ENCODE peak calls at places on chromosomes 2 and 18, in eight cellular contexts. W is lung microvascular endothelial cell, T is left ventricle myocardium inferior, I is GM12865, J is prostate gland, K is ELR, Z is left colon, N is endothelial cell. O is an unnamed sample.

GRCh38 chr18:61998957-61999356 is 106.2 kb upstream of the RNF152 start:
- DNase-seq in Z (no peak), W (peak), K (peak), J (no peak), I (no peak), T (no peak), N (no peak), O (peak)

GRCh38 chr2:119106301-119106897 is 52.2 kb downstream of the C1QL2 start:
- DNase-seq in Z (no peak), I (peak), J (no peak), K (peak), T (no peak), N (peak), W (peak), O (peak)

GRCh38 chr2:35548171-35548570 is 807.4 kb upstream of the CRIM1 start:
- DNase-seq in I (no peak), K (peak), W (no peak), N (no peak), Z (no peak), T (no peak), J (no peak), O (peak)

GRCh38 chr2:144456680-144457079 is 63.2 kb downstream of the ZEB2 start:
- DNase-seq in K (peak), J (no peak), T (no peak), Z (no peak), N (no peak), I (peak), W (peak), O (peak)

GRCh38 chr18:23300211-23300887 is 152.7 kb upstream of the RIOK3 start:
- DNase-seq in T (no peak), N (no peak), W (no peak), Z (no peak), J (no peak), I (no peak), K (no peak), O (no peak)

GRCh38 chr18:54261894-54262293 is 7.4 kb upstream of the POLI start:
- DNase-seq in T (no peak), J (no peak), K (no peak), Z (no peak), I (peak), N (no peak), W (no peak), O (no peak)

GRCh38 chr2:46858697-46859080 is 56.9 kb downstream of the MCFD2 start:
- DNase-seq in K (peak), T (no peak), W (no peak), Z (no peak), I (no peak), J (no peak), N (no peak), O (peak)

GRCh38 chr2:200742426-200742825 is 69.3 kb upstream of the BZW1 start:
- DNase-seq in N (no peak), K (no peak), Z (no peak), I (no peak), W (peak), T (peak), J (no peak), O (no peak)

GRCh38 chr18:49655266-49656097 is 93.6 kb downstream of the LIPG start:
- DNase-seq in T (no peak), J (no peak), K (no peak), Z (no peak), N (no peak), W (no peak), I (no peak), O (no peak)

O was measured in EL.